ENCODE peak calls at places on chromosomes 2 and 18, in six cellular contexts. W is endodermal cell, O is T-helper 1 cell, Y is GM04504, T is brain microvascular endothelial cell, L is ELF-1. B is an unnamed sample.

GRCh38 chr2:86012017-86012712 is 93.5 kb downstream of the POLR1A start:
- DNase-seq in W (no peak), O (no peak), Y (no peak), T (no peak), L (no peak), B (no peak)

GRCh38 chr2:223404616-223405015 is 197.5 kb downstream of the SCG2 start:
- DNase-seq in W (no peak), O (no peak), Y (no peak), T (no peak), L (no peak), B (no peak)

GRCh38 chr2:7803515-7803914 is 878.3 kb upstream of the ID2 start:
- DNase-seq in W (no peak), O (no peak), Y (no peak), T (no peak), L (no peak), B (no peak)

GRCh38 chr2:190318931-190319556 is 582 bp downstream of the HIBCH start:
- DNase-seq in W (no peak), O (no peak), Y (no peak), T (no peak), L (no peak), B (no peak)

GRCh38 chr18:58997811-58998337 is 133.2 kb downstream of the ZNF532 start:
- DNase-seq in W (no peak), O (no peak), Y (peak), T (peak), L (no peak), B (peak)

GRCh38 chr2:69253893-69254292 is 133.1 kb downstream of the GFPT1 start:
- DNase-seq in W (no peak), O (no peak), Y (peak), T (peak), L (no peak), B (peak)

GRCh38 chr2:128384956-128385355 is 66.3 kb upstream of the HS6ST1 start:
- DNase-seq in W (no peak), O (no peak), Y (no peak), T (no peak), L (no peak), B (no peak)

GRCh38 chr2:223852281-223852795 is 15.0 kb upstream of the AP1S3 start:
- DNase-seq in W (no peak), O (no peak), Y (no peak), T (no peak), L (no peak), B (no peak)

GRCh38 chr2:30472326-30472725 is 25.3 kb downstream of the LCLAT1 start:
- DNase-seq in W (no peak), O (no peak), Y (no peak), T (no peak), L (no peak), B (no peak)

GRCh38 chr2:49255325-49256023 is 101.2 kb upstream of the FSHR start:
- DNase-seq in W (no peak), O (no peak), Y (no peak), T (no peak), L (no peak), B (peak)

GRCh38 chr2:51919395-51919794 is 887.5 kb upstream of the NRXN1 start:
- DNase-seq in W (no peak), O (no peak), Y (peak), T (no peak), L (no peak), B (peak)

GRCh38 chr18:35661483-35662146 is 80.1 kb downstream of the GALNT1 start:
- DNase-seq in W (no peak), O (no peak), Y (no peak), T (no peak), L (no peak), B (no peak)

GRCh38 chr2:118986733-118987132 is 44.7 kb downstream of the MARCO start:
- DNase-seq in W (peak), O (no peak), Y (no peak), T (no peak), L (no peak), B (no peak)

GRCh38 chr2:132703396-132703795 is 33.4 kb upstream of the LYPD1 start:
- DNase-seq in W (no peak), O (no peak), Y (no peak), T (peak), L (no peak), B (peak)

GRCh38 chr2:70557171-70557838 is 3.7 kb upstream of the TGFA start:
- DNase-seq in W (peak), O (no peak), Y (no peak), T (no peak), L (no peak), B (no peak)

GRCh38 chr2:54306561-54306960 is 50.5 kb upstream of the TSPYL6 start:
- DNase-seq in W (no peak), O (no peak), Y (no peak), T (peak), L (no peak), B (no peak)

GRCh38 chr2:216492951-216493685 is 5.5 kb upstream of the RPL37A start:
- DNase-seq in W (no peak), O (no peak), Y (peak), T (peak), L (no peak), B (peak)

GRCh38 chr2:231299267-231299666 is 96.2 kb upstream of the B3GNT7 start:
- DNase-seq in W (no peak), O (no peak), Y (no peak), T (no peak), L (no peak), B (no peak)

GRCh38 chr2:164920430-164920829 is 34.9 kb downstream of the SLC38A11 start:
- DNase-seq in W (no peak), O (no peak), Y (peak), T (peak), L (no peak), B (peak)

GRCh38 chr18:74609535-74609934 is 11.9 kb downstream of the ZNF407 start:
- DNase-seq in W (no peak), O (no peak), Y (no peak), T (peak), L (no peak), B (peak)

GRCh38 chr2:29841386-29842004 is 79.9 kb downstream of the ALK start:
- DNase-seq in W (peak), O (no peak), Y (peak), T (peak), L (peak), B (peak)

GRCh38 chr2:190637331-190637734 is 11.6 kb upstream of the NAB1 start:
- DNase-seq in W (peak), O (no peak), Y (peak), T (no peak), L (no peak), B (peak)

GRCh38 chr2:96953611-96954489 is 32.5 kb downstream of the FAM178B start:
- DNase-seq in W (peak), O (no peak), Y (no peak), T (no peak), L (peak), B (no peak)

GRCh38 chr18:45980229-45980628 is 13.1 kb upstream of the EPG5 start:
- DNase-seq in W (no peak), O (no peak), Y (no peak), T (no peak), L (no peak), B (no peak)

GRCh38 chr2:240965905-240966456 is 32.4 kb upstream of the SNED1 start:
- DNase-seq in W (peak), O (no peak), Y (no peak), T (no peak), L (no peak), B (no peak)

GRCh38 chr2:209566250-209566649 is 142.4 kb downstream of the MAP2 start:
- DNase-seq in W (no peak), O (no peak), Y (no peak), T (no peak), L (no peak), B (no peak)

GRCh38 chr2:9720352-9721093 is 89.7 kb upstream of the YWHAQ start:
- DNase-seq in W (no peak), O (no peak), Y (no peak), T (no peak), L (no peak), B (no peak)

GRCh38 chr2:105102963-105103421 is 65.1 kb downstream of the MRPS9 start:
- DNase-seq in W (peak), O (no peak), Y (peak), T (peak), L (peak), B (peak)

GRCh38 chr2:85914525-85914881 is 25.7 kb upstream of the ST3GAL5 start:
- DNase-seq in W (no peak), O (no peak), Y (no peak), T (no peak), L (no peak), B (no peak)

GRCh38 chr2:60553496-60553991 is at the start of gene BCL11A:
- DNase-seq in W (peak), O (no peak), Y (no peak), T (peak), L (peak), B (peak)

GRCh38 chr2:118847447-118848172 is at the start of gene EN1:
- DNase-seq in W (peak), O (no peak), Y (peak), T (no peak), L (peak), B (no peak)

GRCh38 chr2:46334389-46335345 is 37.5 kb downstream of the EPAS1 start:
- DNase-seq in W (no peak), O (no peak), Y (peak), T (peak), L (no peak), B (peak)

GRCh38 chr18:33495278-33495677 is 54.8 kb upstream of the CCDC178 start:
- DNase-seq in W (peak), O (no peak), Y (no peak), T (peak), L (peak), B (no peak)

GRCh38 chr2:96065381-96065930 is 30.7 kb upstream of the GPAT2 start:
- DNase-seq in W (no peak), O (no peak), Y (no peak), T (no peak), L (no peak), B (no peak)

GRCh38 chr2:166148811-166149400 is 21.1 kb upstream of the SCN1A start:
- DNase-seq in W (no peak), O (no peak), Y (no peak), T (no peak), L (no peak), B (no peak)

GRCh38 chr2:209511637-209512036 is 87.8 kb downstream of the MAP2 start:
- DNase-seq in W (no peak), O (no peak), Y (no peak), T (no peak), L (no peak), B (no peak)

GRCh38 chr2:3633089-3633981 is 24.7 kb upstream of the ALLC start:
- DNase-seq in W (peak), O (no peak), Y (no peak), T (no peak), L (no peak), B (peak)

GRCh38 chr2:54572262-54572635 is 116.1 kb downstream of the SPTBN1 start:
- DNase-seq in W (no peak), O (no peak), Y (peak), T (peak), L (no peak), B (peak)

GRCh38 chr2:27494284-27494943 is 586 bp downstream of the FNDC4 start:
- DNase-seq in W (peak), O (no peak), Y (peak), T (no peak), L (peak), B (no peak)